ENCODE peak calls at places on chromosomes 3 and 15, in six cellular contexts. One of them, this sample, is unnamed. For H3K36me3, the result is how much of the 10 kb centered on the place peaks cover.

GRCh38 chr3:161796780-161797179 is 300.2 kb downstream of the OTOL1 start:
- DNase-seq in keratinocyte: no peak
- DNase-seq in mesendoderm: no peak
- DNase-seq in H7: no peak
- DNase-seq in left ventricle myocardium inferior: no peak
- DNase-seq in kidney epithelial cell: no peak
- DNase-seq in this sample: no peak

GRCh38 chr15:91946075-91946474 is 92.6 kb downstream of the SLCO3A1 start:
- DNase-seq in keratinocyte: no peak
- DNase-seq in mesendoderm: no peak
- DNase-seq in H7: no peak
- DNase-seq in left ventricle myocardium inferior: no peak
- DNase-seq in kidney epithelial cell: no peak
- DNase-seq in this sample: no peak

GRCh38 chr3:195129644-195130492 is 141.1 kb downstream of the XXYLT1 start:
- DNase-seq in keratinocyte: no peak
- DNase-seq in mesendoderm: no peak
- DNase-seq in H7: no peak
- DNase-seq in left ventricle myocardium inferior: no peak
- DNase-seq in kidney epithelial cell: no peak
- DNase-seq in this sample: no peak

GRCh38 chr3:79973482-79973881 is 205.7 kb upstream of the ROBO1 start:
- DNase-seq in keratinocyte: no peak
- DNase-seq in mesendoderm: no peak
- DNase-seq in H7: no peak
- DNase-seq in left ventricle myocardium inferior: no peak
- DNase-seq in kidney epithelial cell: no peak
- DNase-seq in this sample: no peak

GRCh38 chr15:73382131-73382530 is 13.4 kb upstream of the HCN4 start:
- DNase-seq in keratinocyte: no peak
- DNase-seq in mesendoderm: peak
- DNase-seq in H7: no peak
- DNase-seq in left ventricle myocardium inferior: no peak
- DNase-seq in kidney epithelial cell: no peak
- DNase-seq in this sample: no peak

GRCh38 chr3:10312866-10313265 is 8.0 kb downstream of the SEC13 start:
- DNase-seq in keratinocyte: no peak
- DNase-seq in mesendoderm: no peak
- DNase-seq in H7: no peak
- DNase-seq in left ventricle myocardium inferior: no peak
- DNase-seq in kidney epithelial cell: no peak
- DNase-seq in this sample: no peak

GRCh38 chr3:29005862-29006261 is 275.0 kb upstream of the RBMS3 start:
- DNase-seq in keratinocyte: no peak
- DNase-seq in mesendoderm: no peak
- DNase-seq in H7: no peak
- DNase-seq in left ventricle myocardium inferior: no peak
- DNase-seq in kidney epithelial cell: no peak
- DNase-seq in this sample: no peak

GRCh38 chr3:59605318-59605717 is 555.5 kb upstream of the CFAP20DC start:
- DNase-seq in keratinocyte: no peak
- DNase-seq in mesendoderm: no peak
- DNase-seq in H7: no peak
- DNase-seq in left ventricle myocardium inferior: no peak
- DNase-seq in kidney epithelial cell: no peak
- DNase-seq in this sample: no peak

GRCh38 chr3:72797773-72798543 is 50.3 kb downstream of the SHQ1 start:
- DNase-seq in keratinocyte: no peak
- DNase-seq in mesendoderm: peak
- DNase-seq in H7: no peak
- DNase-seq in left ventricle myocardium inferior: peak
- DNase-seq in kidney epithelial cell: no peak
- DNase-seq in this sample: no peak

GRCh38 chr3:97815149-97815917 is 6.5 kb upstream of the CRYBG3 start:
- DNase-seq in keratinocyte: no peak
- DNase-seq in mesendoderm: no peak
- DNase-seq in H7: no peak
- DNase-seq in left ventricle myocardium inferior: no peak
- DNase-seq in kidney epithelial cell: peak
- DNase-seq in this sample: peak

GRCh38 chr15:96261575-96262034 is 68.9 kb upstream of the NR2F2 start:
- DNase-seq in keratinocyte: no peak
- DNase-seq in mesendoderm: no peak
- DNase-seq in H7: no peak
- DNase-seq in left ventricle myocardium inferior: no peak
- DNase-seq in kidney epithelial cell: no peak
- DNase-seq in this sample: no peak

GRCh38 chr3:176463610-176464009 is 733.7 kb downstream of the TBL1XR1 start:
- DNase-seq in keratinocyte: no peak
- DNase-seq in mesendoderm: no peak
- DNase-seq in H7: no peak
- DNase-seq in left ventricle myocardium inferior: no peak
- DNase-seq in kidney epithelial cell: no peak
- DNase-seq in this sample: no peak

GRCh38 chr15:58410353-58410752 is 21.4 kb upstream of the LIPC start:
- DNase-seq in keratinocyte: no peak
- DNase-seq in mesendoderm: no peak
- DNase-seq in H7: no peak
- DNase-seq in left ventricle myocardium inferior: no peak
- DNase-seq in kidney epithelial cell: no peak
- DNase-seq in this sample: no peak

GRCh38 chr3:169886671-169887070 is 16.9 kb upstream of the LRRC31 start:
- DNase-seq in keratinocyte: no peak
- DNase-seq in mesendoderm: no peak
- DNase-seq in H7: no peak
- DNase-seq in left ventricle myocardium inferior: peak
- DNase-seq in kidney epithelial cell: no peak
- DNase-seq in this sample: no peak

GRCh38 chr3:134312072-134312872 is 61.6 kb upstream of the RYK start:
- DNase-seq in keratinocyte: no peak
- DNase-seq in mesendoderm: peak
- DNase-seq in H7: peak
- DNase-seq in left ventricle myocardium inferior: no peak
- DNase-seq in kidney epithelial cell: no peak
- DNase-seq in this sample: peak

GRCh38 chr3:159814161-159814560 is 174.5 kb upstream of the IL12A start:
- DNase-seq in keratinocyte: no peak
- DNase-seq in mesendoderm: peak
- DNase-seq in H7: peak
- DNase-seq in left ventricle myocardium inferior: no peak
- DNase-seq in kidney epithelial cell: no peak
- DNase-seq in this sample: peak

GRCh38 chr3:142596726-142597088 is 514 bp downstream of the PLS1 start:
- DNase-seq in keratinocyte: no peak
- DNase-seq in mesendoderm: no peak
- DNase-seq in H7: peak
- DNase-seq in left ventricle myocardium inferior: no peak
- DNase-seq in kidney epithelial cell: no peak
- DNase-seq in this sample: no peak

GRCh38 chr3:123476967-123477750 is 28.3 kb upstream of the ADCY5 start:
- DNase-seq in keratinocyte: no peak
- DNase-seq in mesendoderm: no peak
- DNase-seq in H7: no peak
- DNase-seq in left ventricle myocardium inferior: no peak
- DNase-seq in kidney epithelial cell: no peak
- DNase-seq in this sample: no peak

GRCh38 chr3:88149146-88149515 is 628 bp upstream of the C3orf38 start:
- DNase-seq in keratinocyte: no peak
- DNase-seq in mesendoderm: peak
- DNase-seq in H7: peak
- DNase-seq in left ventricle myocardium inferior: no peak
- DNase-seq in kidney epithelial cell: no peak
- DNase-seq in this sample: no peak

GRCh38 chr3:133938770-133939495 is 43.3 kb upstream of the RAB6B start:
- DNase-seq in keratinocyte: no peak
- DNase-seq in mesendoderm: no peak
- DNase-seq in H7: no peak
- DNase-seq in left ventricle myocardium inferior: no peak
- DNase-seq in kidney epithelial cell: no peak
- DNase-seq in this sample: no peak

GRCh38 chr3:51687472-51688205 is 16.6 kb downstream of the TEX264 start:
- DNase-seq in keratinocyte: peak
- DNase-seq in mesendoderm: no peak
- DNase-seq in H7: no peak
- DNase-seq in left ventricle myocardium inferior: peak
- DNase-seq in kidney epithelial cell: no peak
- DNase-seq in this sample: no peak

GRCh38 chr3:143775401-143775970 is 72.8 kb downstream of the SLC9A9 start:
- DNase-seq in keratinocyte: peak
- DNase-seq in mesendoderm: peak
- DNase-seq in H7: peak
- DNase-seq in left ventricle myocardium inferior: no peak
- DNase-seq in kidney epithelial cell: peak
- DNase-seq in this sample: no peak

GRCh38 chr15:93105510-93105909 is 16.5 kb upstream of the RGMA start:
- DNase-seq in keratinocyte: no peak
- DNase-seq in mesendoderm: no peak
- DNase-seq in H7: peak
- DNase-seq in left ventricle myocardium inferior: no peak
- DNase-seq in kidney epithelial cell: no peak
- DNase-seq in this sample: no peak

GRCh38 chr3:11072631-11073030 is 80.1 kb downstream of the SLC6A1 start:
- DNase-seq in keratinocyte: no peak
- DNase-seq in mesendoderm: no peak
- DNase-seq in H7: no peak
- DNase-seq in left ventricle myocardium inferior: no peak
- DNase-seq in kidney epithelial cell: no peak
- DNase-seq in this sample: no peak

GRCh38 chr3:159208080-159208479 is 406.2 kb downstream of the MFSD1 start:
- DNase-seq in keratinocyte: no peak
- DNase-seq in mesendoderm: no peak
- DNase-seq in H7: no peak
- DNase-seq in left ventricle myocardium inferior: no peak
- DNase-seq in kidney epithelial cell: no peak
- DNase-seq in this sample: peak

GRCh38 chr3:180332608-180333007 is 269.4 kb upstream of the TTC14 start:
- DNase-seq in keratinocyte: no peak
- DNase-seq in mesendoderm: no peak
- DNase-seq in H7: no peak
- DNase-seq in left ventricle myocardium inferior: no peak
- DNase-seq in kidney epithelial cell: no peak
- DNase-seq in this sample: no peak

GRCh38 chr3:197154-197855 is 742 bp downstream of the CHL1 start:
- DNase-seq in keratinocyte: no peak
- DNase-seq in mesendoderm: peak
- DNase-seq in H7: peak
- DNase-seq in left ventricle myocardium inferior: peak
- DNase-seq in kidney epithelial cell: no peak
- DNase-seq in this sample: no peak

GRCh38 chr15:40192942-40193341 is 32.1 kb downstream of the BUB1B start:
- DNase-seq in keratinocyte: no peak
- DNase-seq in mesendoderm: no peak
- DNase-seq in H7: no peak
- DNase-seq in left ventricle myocardium inferior: no peak
- DNase-seq in kidney epithelial cell: no peak
- DNase-seq in this sample: no peak

GRCh38 chr15:61668444-61668843 is 391.8 kb downstream of the VPS13C start:
- DNase-seq in keratinocyte: no peak
- DNase-seq in mesendoderm: no peak
- DNase-seq in H7: no peak
- DNase-seq in left ventricle myocardium inferior: no peak
- DNase-seq in kidney epithelial cell: no peak
- DNase-seq in this sample: no peak

DNA sequence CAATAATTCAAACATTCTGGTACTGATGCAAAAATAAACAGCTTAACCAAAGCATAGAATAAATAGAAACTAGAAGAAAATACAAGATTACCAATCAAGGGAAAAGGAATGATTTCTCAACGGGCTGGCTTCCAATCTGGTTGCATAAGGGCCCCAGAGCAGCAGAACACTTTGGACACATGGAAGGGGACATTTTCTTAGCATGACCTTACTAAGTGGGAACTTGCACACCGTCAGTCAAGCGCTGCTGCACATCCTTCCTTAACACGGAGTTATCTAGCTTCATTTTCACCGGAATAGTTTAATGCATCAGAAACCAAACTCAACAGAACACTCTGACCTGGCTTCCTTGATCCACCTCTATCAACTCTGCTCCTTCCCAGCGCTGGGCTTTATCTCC is 388.5 kb downstream of the VPS13C start:
- DNase-seq in keratinocyte: no peak
- DNase-seq in mesendoderm: no peak
- DNase-seq in H7: no peak
- DNase-seq in left ventricle myocardium inferior: no peak
- DNase-seq in kidney epithelial cell: no peak
- DNase-seq in this sample: no peak
- H3K36me3 ChIP-seq in keratinocyte: under half
- H3K36me3 ChIP-seq in mesendoderm: under half
- H3K36me3 ChIP-seq in H7: under half
- H3K36me3 ChIP-seq in left ventricle myocardium inferior: under half
- H3K36me3 ChIP-seq in kidney epithelial cell: under half
- H3K36me3 ChIP-seq in this sample: under half

GRCh38 chr15:62906627-62907026 is 135.9 kb upstream of the TPM1 start:
- DNase-seq in keratinocyte: no peak
- DNase-seq in mesendoderm: no peak
- DNase-seq in H7: no peak
- DNase-seq in left ventricle myocardium inferior: no peak
- DNase-seq in kidney epithelial cell: no peak
- DNase-seq in this sample: no peak
- H3K36me3 ChIP-seq in keratinocyte: under half
- H3K36me3 ChIP-seq in mesendoderm: under half
- H3K36me3 ChIP-seq in H7: under half
- H3K36me3 ChIP-seq in left ventricle myocardium inferior: under half
- H3K36me3 ChIP-seq in kidney epithelial cell: under half
- H3K36me3 ChIP-seq in this sample: under half

DNA sequence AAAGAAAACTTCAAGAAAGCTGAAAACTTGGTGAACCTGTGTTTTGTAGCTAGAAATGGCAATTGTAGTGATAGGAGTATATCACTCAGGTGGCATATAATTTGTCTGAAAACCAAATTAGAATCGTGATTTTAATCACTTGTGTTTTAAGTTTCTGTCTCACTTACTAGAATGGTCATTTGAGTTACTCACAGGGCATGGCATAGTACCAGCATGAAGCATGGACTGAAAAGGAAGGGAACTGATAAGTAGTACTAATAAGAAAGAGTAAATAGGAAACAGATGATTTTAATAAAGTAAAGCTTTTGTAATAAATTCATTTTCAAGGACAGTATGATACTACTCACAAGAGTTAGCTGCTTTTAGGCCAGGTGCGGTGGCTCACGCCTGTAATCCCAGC is 22.1 kb downstream of the OSBPL11 start:
- DNase-seq in keratinocyte: no peak
- DNase-seq in mesendoderm: no peak
- DNase-seq in H7: no peak
- DNase-seq in left ventricle myocardium inferior: no peak
- DNase-seq in kidney epithelial cell: no peak
- DNase-seq in this sample: no peak
- H3K36me3 ChIP-seq in keratinocyte: under half
- H3K36me3 ChIP-seq in mesendoderm: under half
- H3K36me3 ChIP-seq in H7: under half
- H3K36me3 ChIP-seq in left ventricle myocardium inferior: half or more
- H3K36me3 ChIP-seq in kidney epithelial cell: under half
- H3K36me3 ChIP-seq in this sample: under half

DNA sequence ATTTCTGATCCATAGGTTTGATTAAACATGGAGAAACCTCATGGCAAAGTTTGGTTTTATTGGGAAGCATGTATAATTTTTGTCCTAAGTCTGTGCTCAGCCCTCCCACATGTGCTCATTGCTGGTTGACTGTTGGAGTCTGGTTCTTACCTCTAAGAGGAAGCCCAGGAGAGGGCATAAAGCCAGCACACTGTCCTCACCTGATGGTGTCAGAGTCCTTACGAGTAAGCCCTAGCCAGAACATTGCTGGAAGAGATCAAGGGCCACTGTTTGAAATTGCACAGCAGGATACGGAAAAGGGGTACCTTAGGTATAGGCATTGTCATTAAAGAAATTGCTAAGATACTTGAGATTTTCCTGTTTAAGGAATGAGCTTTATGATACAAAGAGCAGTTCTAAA is 21.3 kb downstream of the MLH1 start:
- DNase-seq in keratinocyte: no peak
- DNase-seq in mesendoderm: no peak
- DNase-seq in H7: no peak
- DNase-seq in left ventricle myocardium inferior: peak
- DNase-seq in kidney epithelial cell: no peak
- DNase-seq in this sample: no peak
- H3K36me3 ChIP-seq in keratinocyte: under half
- H3K36me3 ChIP-seq in mesendoderm: under half
- H3K36me3 ChIP-seq in H7: under half
- H3K36me3 ChIP-seq in left ventricle myocardium inferior: half or more
- H3K36me3 ChIP-seq in kidney epithelial cell: under half
- H3K36me3 ChIP-seq in this sample: under half